ENCODE peak calls at places on chromosomes 3 and 15, in five cellular contexts. E is bronchial epithelial cell, Z is GM23248, R is aorta, W is osteoblast. C is an unnamed sample. For H3K36me3 and H3K27me3, the result is how much of the 10 kb centered on the place peaks cover.

GRCh38 chr3:48409291-48410201 is 20.3 kb downstream of the PLXNB1 start:
- DNase-seq in E (no peak), W (peak), R (peak), Z (no peak), C (no peak)

GRCh38 chr3:32239638-32240550 is 1.4 kb downstream of the CMTM8 start:
- DNase-seq in Z (peak), W (peak), E (peak), R (no peak), C (no peak)

GRCh38 chr3:30779686-30780287 is 114.7 kb downstream of the GADL1 start:
- DNase-seq in W (no peak), R (no peak), Z (peak), E (peak), C (no peak)

GRCh38 chr15:72782993-72783562 is 480 bp downstream of the ADPGK start:
- DNase-seq in W (peak), E (peak), R (no peak), Z (peak), C (no peak)

GRCh38 chr15:58440922-58441321 is 9.1 kb downstream of the LIPC start:
- DNase-seq in W (no peak), E (peak), R (no peak), Z (no peak), C (no peak)

GRCh38 chr3:169041677-169042171 is 621.8 kb downstream of the MECOM start:
- DNase-seq in R (no peak), E (peak), Z (peak), W (no peak), C (peak)

GRCh38 chr15:83115831-83116565 is 8.6 kb downstream of the TM6SF1 start:
- DNase-seq in E (no peak), W (no peak), R (no peak), Z (no peak), C (no peak)

GRCh38 chr15:53976844-53977392 is 1.3 kb upstream of the UNC13C start:
- DNase-seq in W (no peak), R (peak), Z (no peak), E (peak), C (peak)

GRCh38 chr3:158918008-158918407 is 116.2 kb downstream of the MFSD1 start:
- DNase-seq in R (no peak), Z (peak), E (peak), W (peak), C (peak)

GRCh38 chr3:27528798-27529197 is 44.6 kb upstream of the SLC4A7 start:
- DNase-seq in E (no peak), W (no peak), Z (no peak), R (no peak), C (no peak)

GRCh38 chr3:16319307-16319706 is 54.3 kb downstream of the OXNAD1 start:
- DNase-seq in Z (no peak), E (no peak), R (no peak), W (no peak), C (no peak)

DNA sequence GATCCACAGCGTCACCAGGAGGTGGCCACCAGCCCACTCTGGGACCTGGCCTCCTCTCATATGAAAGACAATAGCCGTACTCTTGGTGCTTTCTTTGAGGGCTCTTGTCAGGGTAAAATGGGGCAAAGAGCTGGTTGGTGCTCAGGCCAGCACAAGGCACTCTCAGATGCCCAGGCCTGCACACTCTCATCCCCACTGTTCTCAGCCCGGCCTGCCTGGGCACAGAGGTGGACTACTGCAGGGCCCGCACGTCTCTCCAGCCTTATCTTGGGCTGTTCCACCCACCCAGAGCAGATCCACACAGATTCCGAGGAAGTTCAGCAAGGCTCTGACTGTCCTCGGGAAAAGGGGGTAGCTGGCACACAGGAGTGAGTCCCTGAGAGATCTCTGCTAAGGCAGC is 122.8 kb upstream of the PRR20G start:
- DNase-seq in E (no peak), Z (no peak), W (no peak), R (no peak), C (no peak)
- H3K36me3 ChIP-seq in E (under half), Z (under half), W (under half), R (under half), C (under half)

DNA sequence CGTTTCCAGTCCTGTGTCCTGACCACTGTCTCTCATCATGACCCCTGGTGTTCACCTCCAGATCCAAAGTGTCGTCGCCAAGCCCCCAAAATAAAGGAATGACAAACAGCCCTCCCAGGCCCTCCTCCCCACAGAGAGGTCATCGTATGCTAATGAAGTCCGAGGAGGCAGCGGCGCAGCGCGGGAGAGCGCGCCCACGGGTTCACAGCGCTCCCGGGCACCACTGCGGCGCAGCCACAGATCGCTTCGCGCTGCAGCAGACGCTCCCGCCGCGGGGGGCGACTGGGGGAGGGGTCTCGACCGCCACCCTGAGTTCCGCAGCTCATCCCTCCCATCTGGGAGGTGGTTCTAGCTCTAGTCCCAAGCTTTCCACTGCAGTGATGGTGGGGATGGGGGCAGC is 1.3 kb downstream of the DGKG start:
- DNase-seq in Z (no peak), R (peak), W (no peak), E (no peak), C (no peak)
- H3K27me3 ChIP-seq in Z (half or more), R (under half), W (under half), E (under half), C (half or more)

GRCh38 chr15:96342143-96342466 is 11.6 kb downstream of the NR2F2 start:
- DNase-seq in E (no peak), W (no peak), R (no peak), Z (no peak), C (no peak)

GRCh38 chr15:96342611-96343528 is 12.4 kb downstream of the NR2F2 start:
- DNase-seq in E (no peak), W (no peak), R (no peak), Z (no peak), C (no peak)

GRCh38 chr15:96340348-96340610 is 9.8 kb downstream of the NR2F2 start:
- DNase-seq in R (no peak), W (no peak), Z (no peak), E (no peak), C (no peak)

GRCh38 chr15:96340611-96341464 is 10.3 kb downstream of the NR2F2 start:
- DNase-seq in W (peak), E (no peak), Z (peak), R (peak), C (no peak)

DNA sequence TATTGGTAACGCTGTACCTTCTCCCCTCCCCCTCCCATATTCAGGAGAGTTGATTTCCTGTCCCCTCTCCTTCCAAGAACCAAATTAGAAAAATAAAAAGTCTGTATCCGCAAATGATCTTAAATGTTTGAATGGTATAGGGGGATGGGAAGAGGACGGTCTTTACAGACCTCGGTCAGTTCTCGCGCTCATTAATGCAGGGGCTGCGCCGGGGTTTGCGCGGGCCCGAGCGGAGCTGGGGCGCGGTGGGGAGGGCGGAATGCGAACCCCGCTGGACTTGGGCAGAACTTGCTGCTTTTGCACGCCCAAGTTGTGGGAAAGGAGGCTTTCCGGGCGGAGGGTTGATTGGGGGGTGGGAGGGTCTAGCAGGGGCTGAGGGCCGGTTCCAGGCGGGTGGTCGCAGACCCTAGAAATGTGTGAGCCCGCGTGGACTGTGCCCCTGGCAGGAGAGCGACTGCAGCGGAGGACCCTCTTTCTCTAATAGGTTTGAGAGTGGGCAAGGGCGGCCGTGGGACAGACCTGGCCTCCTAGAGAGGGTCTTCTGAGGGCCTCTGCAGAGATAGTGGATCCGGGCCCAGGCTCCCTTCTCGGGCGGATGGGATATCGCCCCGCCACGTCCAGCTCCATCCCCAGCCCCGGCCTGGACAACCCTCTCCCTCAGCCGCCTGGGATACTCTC is 11.1 kb downstream of the NR2F2 start:
- DNase-seq in E (no peak), Z (no peak), W (peak), R (peak), C (no peak)
- H3K36me3 ChIP-seq in E (under half), Z (under half), W (under half), R (under half), C (under half)

GRCh38 chr15:40283615-40284306 is 897 bp upstream of the ANKRD63 start:
- DNase-seq in R (no peak), E (no peak), Z (no peak), W (no peak), C (no peak)
- H3K27me3 ChIP-seq in R (under half), E (under half), Z (under half), W (under half), C (half or more)

DNA sequence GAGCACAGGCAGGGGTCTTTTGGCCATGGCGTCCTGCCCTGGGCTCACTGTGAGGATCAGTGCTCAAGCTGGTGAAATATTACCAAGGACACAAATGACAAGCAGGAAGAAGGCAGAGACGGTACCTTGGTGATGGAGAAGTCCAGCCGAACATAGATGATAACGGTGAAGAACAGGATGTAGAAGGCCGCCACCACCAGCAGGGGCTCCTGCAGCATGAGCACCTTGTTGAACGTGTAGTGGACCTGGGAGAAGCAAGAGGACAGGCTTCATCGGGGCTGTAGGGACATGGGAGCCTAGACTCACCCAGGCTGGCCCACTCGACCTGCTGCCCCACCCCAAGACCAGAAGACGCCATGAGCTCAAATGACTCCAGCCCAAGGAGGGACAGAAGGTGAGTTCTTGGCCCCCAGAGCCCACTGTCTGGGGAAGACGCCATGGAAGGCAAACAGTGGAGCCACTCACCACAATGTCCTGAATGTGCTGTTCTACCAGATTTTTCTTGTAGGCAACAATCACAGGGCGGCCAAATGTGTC is 25.1 kb downstream of the RPN1 start:
- DNase-seq in R (no peak), W (no peak), Z (no peak), E (no peak), C (no peak)
- H3K36me3 ChIP-seq in R (under half), W (half or more), Z (half or more), E (under half), C (under half)

GRCh38 chr3:128487538-128487812 is 5.5 kb downstream of the GATA2 start:
- DNase-seq in W (no peak), E (no peak), R (no peak), Z (no peak), C (no peak)
- H3K27me3 ChIP-seq in W (under half), E (half or more), R (under half), Z (under half), C (half or more)

GRCh38 chr3:58839187-58839586 is 172.6 kb upstream of the FAM3D start:
- DNase-seq in W (no peak), Z (no peak), E (no peak), R (no peak), C (no peak)
- H3K36me3 ChIP-seq in W (under half), Z (under half), E (under half), R (under half), C (under half)

DNA sequence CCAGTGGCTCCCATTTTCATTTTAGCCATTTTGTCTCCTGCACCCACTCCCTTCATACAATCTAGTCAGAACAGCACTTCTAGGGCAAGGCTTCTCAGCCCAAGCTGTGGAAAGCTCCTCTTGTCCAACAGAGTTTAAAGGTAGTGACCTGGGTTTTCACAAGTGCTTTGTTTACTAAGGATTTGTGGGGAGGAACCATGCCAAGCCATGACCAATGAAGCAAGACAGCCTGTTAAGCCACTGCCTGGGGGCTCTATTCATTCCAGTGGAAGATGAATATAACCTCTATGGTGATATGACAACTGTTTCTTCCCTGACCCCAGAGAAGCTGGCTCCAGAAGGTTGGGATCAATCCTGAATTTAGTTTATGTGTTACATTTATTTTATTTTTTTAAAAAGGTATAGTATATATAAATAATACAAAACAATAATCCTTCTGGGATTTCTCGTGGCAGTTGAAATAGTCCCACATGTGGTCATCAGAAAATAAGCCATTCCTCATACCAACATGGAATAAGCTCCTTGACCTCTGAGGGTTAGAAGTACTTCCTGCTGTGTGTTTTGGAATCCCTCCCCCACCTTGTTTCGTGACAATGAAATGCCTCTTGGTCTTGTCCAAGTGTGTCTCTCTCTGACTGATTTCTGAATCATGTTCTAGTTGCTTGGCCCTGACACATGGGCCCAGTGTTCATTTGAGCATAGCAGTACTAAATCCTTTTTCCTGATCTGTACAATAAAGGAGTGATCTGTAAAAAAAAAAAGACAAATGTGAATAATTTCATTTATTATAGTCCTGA is 13.3 kb upstream of the THUMPD3 start:
- DNase-seq in E (peak), Z (peak), R (no peak), W (peak), C (peak)
- H3K27me3 ChIP-seq in E (under half), Z (under half), R (under half), W (under half), C (under half)

GRCh38 chr3:55002416-55002930 is 74.6 kb upstream of the LRTM1 start:
- DNase-seq in R (no peak), W (no peak), Z (no peak), E (no peak), C (no peak)
- H3K36me3 ChIP-seq in R (under half), W (under half), Z (under half), E (under half), C (under half)

GRCh38 chr3:137770066-137770805 is 6.1 kb downstream of the SOX14 start:
- DNase-seq in W (peak), Z (no peak), E (no peak), R (no peak), C (no peak)
- H3K27me3 ChIP-seq in W (half or more), Z (half or more), E (half or more), R (under half), C (half or more)

C was measured in kidney epithelial cell.